ENCODE peak calls at places on chromosomes 16 and 17, in eight cellular contexts. V, R, A, N, J, B, T and Q are unnamed samples.

GRCh38 chr16:88956546-88957455 is 20.2 kb downstream of the CBFA2T3 start:
- DNase-seq in N (no peak), B (no peak), V (no peak), J (no peak), T (peak; percentile 52), R (no peak), A (no peak), Q (no peak)

GRCh38 chr16:56584276-56584675 is 5.1 kb upstream of the MT3 start:
- DNase-seq in V (no peak), R (no peak), T (no peak), J (no peak), N (no peak), B (no peak), A (no peak), Q (no peak)

GRCh38 chr16:57525761-57526160 is 10.6 kb downstream of the CCDC102A start:
- DNase-seq in T (no peak), N (no peak), B (no peak), R (no peak), A (no peak), V (no peak), J (no peak), Q (no peak)

GRCh38 chr16:28610595-28611270 is 889 bp upstream of the SULT1A1 start:
- DNase-seq in T (no peak), A (no peak), N (no peak), V (no peak), R (no peak), B (no peak), J (no peak), Q (no peak)

GRCh38 chr17:42101513-42102292 is 3.4 kb upstream of the ZNF385C start:
- DNase-seq in V (peak; percentile 93), T (peak; percentile 95), N (no peak), B (peak; percentile 74), A (peak; percentile 88), J (peak; percentile 57), R (peak; percentile 71), Q (no peak)

GRCh38 chr16:5633845-5634440 is 536.3 kb upstream of the EEF2KMT start:
- DNase-seq in B (no peak), T (no peak), V (peak; percentile 45), R (no peak), J (peak; percentile 4), A (no peak), N (no peak), Q (no peak)

GRCh38 chr17:80760501-80760900 is 215.9 kb downstream of the RPTOR start:
- DNase-seq in A (no peak), J (no peak), V (no peak), R (no peak), B (no peak), T (no peak), N (no peak), Q (peak; percentile 82)

GRCh38 chr16:49727611-49728010 is 128.3 kb downstream of the ZNF423 start:
- DNase-seq in J (no peak), R (no peak), V (no peak), T (peak; percentile 18), B (no peak), N (no peak), A (no peak), Q (no peak)

GRCh38 chr16:61677776-61678175 is 358.5 kb downstream of the CDH8 start:
- DNase-seq in T (no peak), N (no peak), A (no peak), J (no peak), V (no peak), R (no peak), B (no peak), Q (no peak)

GRCh38 chr16:72295914-72296313 is 124.0 kb upstream of the PMFBP1 start:
- DNase-seq in R (no peak), B (no peak), T (no peak), J (no peak), N (no peak), A (no peak), V (no peak), Q (no peak)

GRCh38 chr17:76643553-76644148 is at the start of gene ST6GALNAC1:
- DNase-seq in A (peak; percentile 67), N (no peak), B (peak; percentile 18), R (peak; percentile 58), V (no peak), J (no peak), T (no peak), Q (no peak)

GRCh38 chr16:67641779-67642708 is 2.9 kb upstream of the CARMIL2 start:
- DNase-seq in T (peak; percentile 87), N (no peak), B (peak; percentile 80), J (peak; percentile 33), V (no peak), R (peak; percentile 78), A (peak; percentile 73), Q (no peak)

GRCh38 chr16:87138316-87138715 is 178.9 kb downstream of the C16orf95 start:
- DNase-seq in V (no peak), B (no peak), R (no peak), J (no peak), N (no peak), T (no peak), A (no peak), Q (no peak)

GRCh38 chr16:66326995-66327513 is 39.4 kb upstream of the CDH5 start:
- DNase-seq in V (no peak), A (no peak), J (no peak), R (no peak), N (no peak), B (no peak), T (no peak), Q (no peak)

GRCh38 chr16:31471875-31472558 is at the start of gene TGFB1I1:
- DNase-seq in B (peak; percentile 80), N (no peak), T (peak; percentile 73), R (peak; percentile 81), A (peak; percentile 49), J (peak; percentile 80), V (peak; percentile 56), Q (no peak)

GRCh38 chr16:19748389-19749110 is 30.5 kb downstream of the IQCK start:
- DNase-seq in T (no peak), A (no peak), B (no peak), R (no peak), V (no peak), N (no peak), J (no peak), Q (no peak)

GRCh38 chr17:49035470-49036269 is 38.5 kb downstream of the IGF2BP1 start:
- DNase-seq in R (peak; percentile 13), N (no peak), B (peak; percentile 30), J (peak; percentile 17), V (peak; percentile 74), T (peak; percentile 72), A (peak; percentile 83), Q (no peak)

GRCh38 chr16:19717319-19717718 is 708 bp downstream of the KNOP1 start:
- DNase-seq in V (peak; percentile 35), J (peak; percentile 8), R (no peak), N (no peak), A (no peak), B (no peak), T (no peak), Q (no peak)

GRCh38 chr16:85162478-85163277 is 50.4 kb upstream of the CIBAR2 start:
- DNase-seq in T (peak; percentile 89), N (no peak), A (peak; percentile 60), B (peak; percentile 58), V (no peak), R (peak; percentile 49), J (peak; percentile 91), Q (no peak)

GRCh38 chr16:83744521-83744981 is 63.2 kb upstream of the HSBP1 start:
- DNase-seq in R (no peak), J (peak; percentile 7), B (peak; percentile 20), A (peak; percentile 15), V (no peak), T (peak; percentile 64), N (peak; percentile 72), Q (no peak)

GRCh38 chr17:1724869-1725641 is 551 bp downstream of the WDR81 start:
- DNase-seq in T (peak; percentile 73), N (no peak), V (no peak), A (no peak), R (no peak), B (no peak), J (no peak), Q (peak; percentile 65)

GRCh38 chr16:89821438-89822187 is 5.2 kb upstream of the FANCA start:
- DNase-seq in B (no peak), A (no peak), J (no peak), V (no peak), R (no peak), T (peak; percentile 10), N (no peak), Q (no peak)

GRCh38 chr16:81445926-81446317 is 1.3 kb downstream of the CMIP start:
- DNase-seq in V (no peak), R (no peak), T (no peak), N (no peak), B (no peak), J (no peak), A (no peak), Q (no peak)

GRCh38 chr17:10127819-10128375 is 70.5 kb downstream of the GAS7 start:
- DNase-seq in R (peak; percentile 82), T (peak; percentile 94), A (peak; percentile 72), V (no peak), N (peak; percentile 95), J (peak; percentile 99), B (peak; percentile 87), Q (no peak)

GRCh38 chr17:70137451-70138230 is 31.7 kb upstream of the KCNJ2 start:
- DNase-seq in A (peak; percentile 47), V (peak; percentile 42), N (no peak), J (peak; percentile 95), B (no peak), T (peak; percentile 67), R (peak; percentile 57), Q (no peak)

DNA sequence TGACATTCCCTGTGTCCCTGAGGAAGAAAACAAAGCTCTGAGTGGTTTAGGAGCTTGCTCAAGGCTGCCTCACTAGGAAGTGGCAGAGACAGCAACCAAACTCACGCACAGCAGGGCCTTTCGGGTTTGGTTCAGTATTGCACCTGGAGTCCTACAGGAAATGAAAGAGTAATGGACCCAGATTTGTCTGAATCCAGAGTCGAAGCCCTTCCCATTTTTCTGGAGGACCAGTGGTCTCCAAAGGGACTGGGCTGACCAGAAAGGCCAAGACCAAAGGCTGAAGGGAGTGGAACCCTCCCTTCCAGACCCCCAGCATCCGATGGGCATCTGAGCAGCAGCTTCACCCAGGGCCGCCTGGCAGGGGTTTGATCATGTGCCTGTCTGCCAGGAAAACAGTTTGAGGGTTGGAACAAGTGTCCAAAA is 85.5 kb upstream of the RPL38 start:
- DNase-seq in A (no peak), R (no peak), T (no peak), V (no peak), J (no peak), N (peak; percentile 43), B (no peak), Q (peak; percentile 36)
- TF ChIP-seq CTCF in A (no peak), R (no peak), T (no peak), V (no peak), J (no peak), N (no peak), B (no peak), Q (no peak)

GRCh38 chr17:56929362-56929969 is 15.6 kb upstream of the TRIM25 start:
- DNase-seq in N (no peak), V (no peak), B (no peak), R (no peak), A (no peak), J (no peak), T (no peak), Q (no peak)
- H3K9me3 ChIP-seq in N (no peaks in the 10 kb centered on the region), V (peaks cover 23% of the 10 kb centered on the region), B (peaks cover 20% of the 10 kb centered on the region), R (no peaks in the 10 kb centered on the region), A (no peaks in the 10 kb centered on the region), J (peaks cover 3% of the 10 kb centered on the region), T (no peaks in the 10 kb centered on the region), Q (peaks cover 27% of the 10 kb centered on the region)

GRCh38 chr16:2535644-2536021 is 2.2 kb upstream of the PDPK1 start:
- DNase-seq in R (no peak), T (peak; percentile 75), V (no peak), B (no peak), J (peak; percentile 93), N (no peak), A (peak; percentile 47), Q (no peak)
- H3K4me1 ChIP-seq in R (peaks cover 61% of the 10 kb centered on the region), T (peaks cover 38% of the 10 kb centered on the region), V (peaks cover 30% of the 10 kb centered on the region), B (peaks cover 56% of the 10 kb centered on the region), J (peaks cover 21% of the 10 kb centered on the region), N (peaks cover 48% of the 10 kb centered on the region), A (peaks cover 9% of the 10 kb centered on the region), Q (peaks cover 6% of the 10 kb centered on the region)

GRCh38 chr17:59825533-59826316 is 67.0 kb downstream of the TUBD1 start:
- DNase-seq in A (no peak), B (no peak), J (peak; percentile 90), V (no peak), T (peak; percentile 30), N (no peak), R (no peak), Q (no peak)
- TF ChIP-seq CTCF in A (no peak), B (no peak), J (no peak), V (no peak), T (no peak), N (no peak), R (no peak), Q (no peak)